ENCODE peak calls at places on chromosomes 13 and 19, in five cellular contexts. F is mesenteric fat pad, N is ureter, D is EH, R is GM13976. H is an unnamed sample.

GRCh38 chr13:33730147-33730546 is 87.8 kb upstream of the RFC3 start:
- DNase-seq in R (no peak), D (no peak), F (no peak), N (no peak), H (no peak)

GRCh38 chr19:8530061-8530679 is 16.2 kb upstream of the ZNF414 start:
- DNase-seq in N (no peak), F (no peak), D (no peak), R (no peak), H (no peak)

GRCh38 chr13:103730407-103730806 is 664.2 kb upstream of the SLC10A2 start:
- DNase-seq in R (no peak), N (no peak), F (no peak), D (no peak), H (no peak)

GRCh38 chr13:42660367-42660965 is 86.5 kb downstream of the TNFSF11 start:
- DNase-seq in F (no peak), N (no peak), D (peak), R (no peak), H (no peak)

GRCh38 chr13:34161829-34162544 is 344.0 kb downstream of the RFC3 start:
- DNase-seq in D (peak), N (no peak), R (no peak), F (no peak), H (peak)

GRCh38 chr19:49488863-49489537 is 1.6 kb downstream of the RPL13A start:
- DNase-seq in F (no peak), D (no peak), N (no peak), R (no peak), H (no peak)

GRCh38 chr13:21531475-21531874 is 72.4 kb upstream of the ZDHHC20 start:
- DNase-seq in F (no peak), D (no peak), R (no peak), N (no peak), H (no peak)

GRCh38 chr19:29326849-29327840 is 114.2 kb upstream of the UQCRFS1 start:
- DNase-seq in N (peak), D (no peak), F (no peak), R (no peak), H (no peak)

GRCh38 chr19:5718579-5719273 is 1.2 kb downstream of the LONP1 start:
- DNase-seq in F (no peak), D (peak), R (peak), N (no peak), H (no peak)

GRCh38 chr19:38708413-38709024 is 35.8 kb downstream of the CAPN12 start:
- DNase-seq in R (no peak), D (no peak), F (no peak), N (no peak), H (no peak)